ENCODE peak calls at places on chromosomes 12 and 14, in six cellular contexts. One of them, this sample, is unnamed.

GRCh38 chr14:102629700-102630365 is 37.4 kb downstream of the RCOR1 start:
- DNase-seq in omental fat pad: no peak
- DNase-seq in MM.1S: no peak
- DNase-seq in activated gamma-delta T cell treated with anti-CD3 and anti-CD28 coated beads, Interleukin-2, amount 50 U/mL, for 16 hours: no peak
- DNase-seq in nephron progenitor cell: no peak
- DNase-seq in GM20000: no peak
- DNase-seq in this sample: no peak

GRCh38 chr14:85010186-85010585 is 519.8 kb upstream of the FLRT2 start:
- DNase-seq in omental fat pad: no peak
- DNase-seq in MM.1S: no peak
- DNase-seq in activated gamma-delta T cell treated with anti-CD3 and anti-CD28 coated beads, Interleukin-2, amount 50 U/mL, for 16 hours: no peak
- DNase-seq in nephron progenitor cell: no peak
- DNase-seq in GM20000: no peak
- DNase-seq in this sample: no peak

GRCh38 chr14:95316826-95317225 is 2.9 kb downstream of the CLMN start:
- DNase-seq in omental fat pad: no peak
- DNase-seq in MM.1S: no peak
- DNase-seq in activated gamma-delta T cell treated with anti-CD3 and anti-CD28 coated beads, Interleukin-2, amount 50 U/mL, for 16 hours: no peak
- DNase-seq in nephron progenitor cell: no peak
- DNase-seq in GM20000: no peak
- DNase-seq in this sample: no peak

GRCh38 chr14:81811705-81812269 is 278.1 kb upstream of the SEL1L start:
- DNase-seq in omental fat pad: no peak
- DNase-seq in MM.1S: no peak
- DNase-seq in activated gamma-delta T cell treated with anti-CD3 and anti-CD28 coated beads, Interleukin-2, amount 50 U/mL, for 16 hours: no peak
- DNase-seq in nephron progenitor cell: no peak
- DNase-seq in GM20000: no peak
- DNase-seq in this sample: no peak

GRCh38 chr14:99737956-99738667 is 54.0 kb downstream of the CYP46A1 start:
- DNase-seq in omental fat pad: no peak
- DNase-seq in MM.1S: no peak
- DNase-seq in activated gamma-delta T cell treated with anti-CD3 and anti-CD28 coated beads, Interleukin-2, amount 50 U/mL, for 16 hours: no peak
- DNase-seq in nephron progenitor cell: no peak
- DNase-seq in GM20000: no peak
- DNase-seq in this sample: no peak

GRCh38 chr12:39798429-39798828 is 178.8 kb upstream of the ABCD2 start:
- DNase-seq in omental fat pad: no peak
- DNase-seq in MM.1S: no peak
- DNase-seq in activated gamma-delta T cell treated with anti-CD3 and anti-CD28 coated beads, Interleukin-2, amount 50 U/mL, for 16 hours: no peak
- DNase-seq in nephron progenitor cell: no peak
- DNase-seq in GM20000: no peak
- DNase-seq in this sample: no peak

GRCh38 chr12:75378354-75378753 is 12.5 kb upstream of the GLIPR1L2 start:
- DNase-seq in omental fat pad: no peak
- DNase-seq in MM.1S: no peak
- DNase-seq in activated gamma-delta T cell treated with anti-CD3 and anti-CD28 coated beads, Interleukin-2, amount 50 U/mL, for 16 hours: no peak
- DNase-seq in nephron progenitor cell: no peak
- DNase-seq in GM20000: no peak
- DNase-seq in this sample: no peak

GRCh38 chr14:64217318-64217717 is 76.9 kb downstream of the ESR2 start:
- DNase-seq in omental fat pad: no peak
- DNase-seq in MM.1S: peak; percentile 44
- DNase-seq in activated gamma-delta T cell treated with anti-CD3 and anti-CD28 coated beads, Interleukin-2, amount 50 U/mL, for 16 hours: no peak
- DNase-seq in nephron progenitor cell: no peak
- DNase-seq in GM20000: no peak
- DNase-seq in this sample: no peak

GRCh38 chr14:53493895-53494294 is 340.8 kb upstream of the DDHD1 start:
- DNase-seq in omental fat pad: no peak
- DNase-seq in MM.1S: no peak
- DNase-seq in activated gamma-delta T cell treated with anti-CD3 and anti-CD28 coated beads, Interleukin-2, amount 50 U/mL, for 16 hours: no peak
- DNase-seq in nephron progenitor cell: no peak
- DNase-seq in GM20000: no peak
- DNase-seq in this sample: no peak

GRCh38 chr14:67482765-67483164 is 5.8 kb downstream of the TMEM229B start:
- DNase-seq in omental fat pad: no peak
- DNase-seq in MM.1S: no peak
- DNase-seq in activated gamma-delta T cell treated with anti-CD3 and anti-CD28 coated beads, Interleukin-2, amount 50 U/mL, for 16 hours: no peak
- DNase-seq in nephron progenitor cell: no peak
- DNase-seq in GM20000: no peak
- DNase-seq in this sample: no peak

GRCh38 chr12:8156845-8157244 is at the start of gene ZNF705A:
- DNase-seq in omental fat pad: no peak
- DNase-seq in MM.1S: no peak
- DNase-seq in activated gamma-delta T cell treated with anti-CD3 and anti-CD28 coated beads, Interleukin-2, amount 50 U/mL, for 16 hours: no peak
- DNase-seq in nephron progenitor cell: no peak
- DNase-seq in GM20000: no peak
- DNase-seq in this sample: no peak

GRCh38 chr14:24275524-24276139 is 4.2 kb upstream of the RABGGTA start:
- DNase-seq in omental fat pad: no peak
- DNase-seq in MM.1S: no peak
- DNase-seq in activated gamma-delta T cell treated with anti-CD3 and anti-CD28 coated beads, Interleukin-2, amount 50 U/mL, for 16 hours: no peak
- DNase-seq in nephron progenitor cell: peak; percentile 24
- DNase-seq in GM20000: no peak
- DNase-seq in this sample: no peak

GRCh38 chr14:64795211-64795610 is 84.5 kb downstream of the SPTB start:
- DNase-seq in omental fat pad: no peak
- DNase-seq in MM.1S: no peak
- DNase-seq in activated gamma-delta T cell treated with anti-CD3 and anti-CD28 coated beads, Interleukin-2, amount 50 U/mL, for 16 hours: no peak
- DNase-seq in nephron progenitor cell: no peak
- DNase-seq in GM20000: no peak
- DNase-seq in this sample: no peak

GRCh38 chr14:76267322-76268012 is 108.5 kb upstream of the ESRRB start:
- DNase-seq in omental fat pad: peak; percentile 61
- DNase-seq in MM.1S: no peak
- DNase-seq in activated gamma-delta T cell treated with anti-CD3 and anti-CD28 coated beads, Interleukin-2, amount 50 U/mL, for 16 hours: no peak
- DNase-seq in nephron progenitor cell: peak; percentile 50
- DNase-seq in GM20000: no peak
- DNase-seq in this sample: no peak

GRCh38 chr12:115507951-115508722 is 769.4 kb downstream of the MED13L start:
- DNase-seq in omental fat pad: no peak
- DNase-seq in MM.1S: no peak
- DNase-seq in activated gamma-delta T cell treated with anti-CD3 and anti-CD28 coated beads, Interleukin-2, amount 50 U/mL, for 16 hours: no peak
- DNase-seq in nephron progenitor cell: no peak
- DNase-seq in GM20000: no peak
- DNase-seq in this sample: no peak

GRCh38 chr14:24274101-24274543 is 2.7 kb upstream of the RABGGTA start:
- DNase-seq in omental fat pad: no peak
- DNase-seq in MM.1S: peak; percentile 23
- DNase-seq in activated gamma-delta T cell treated with anti-CD3 and anti-CD28 coated beads, Interleukin-2, amount 50 U/mL, for 16 hours: no peak
- DNase-seq in nephron progenitor cell: no peak
- DNase-seq in GM20000: peak; percentile 79
- DNase-seq in this sample: no peak

GRCh38 chr14:62206456-62206855 is 444.2 kb downstream of the SNAPC1 start:
- DNase-seq in omental fat pad: no peak
- DNase-seq in MM.1S: no peak
- DNase-seq in activated gamma-delta T cell treated with anti-CD3 and anti-CD28 coated beads, Interleukin-2, amount 50 U/mL, for 16 hours: no peak
- DNase-seq in nephron progenitor cell: no peak
- DNase-seq in GM20000: no peak
- DNase-seq in this sample: no peak

GRCh38 chr14:56794557-56795283 is 15.6 kb downstream of the OTX2 start:
- DNase-seq in omental fat pad: no peak
- DNase-seq in MM.1S: no peak
- DNase-seq in activated gamma-delta T cell treated with anti-CD3 and anti-CD28 coated beads, Interleukin-2, amount 50 U/mL, for 16 hours: no peak
- DNase-seq in nephron progenitor cell: peak; percentile 45
- DNase-seq in GM20000: no peak
- DNase-seq in this sample: no peak

GRCh38 chr12:67826946-67827719 is 162.1 kb upstream of the IFNG-AS1 start:
- DNase-seq in omental fat pad: no peak
- DNase-seq in MM.1S: no peak
- DNase-seq in activated gamma-delta T cell treated with anti-CD3 and anti-CD28 coated beads, Interleukin-2, amount 50 U/mL, for 16 hours: no peak
- DNase-seq in nephron progenitor cell: no peak
- DNase-seq in GM20000: no peak
- DNase-seq in this sample: no peak

GRCh38 chr14:73418227-73418626 is 40.1 kb downstream of the NUMB start:
- DNase-seq in omental fat pad: no peak
- DNase-seq in MM.1S: no peak
- DNase-seq in activated gamma-delta T cell treated with anti-CD3 and anti-CD28 coated beads, Interleukin-2, amount 50 U/mL, for 16 hours: no peak
- DNase-seq in nephron progenitor cell: no peak
- DNase-seq in GM20000: no peak
- DNase-seq in this sample: no peak

GRCh38 chr14:88535813-88536212 is 19.0 kb downstream of the PTPN21 start:
- DNase-seq in omental fat pad: no peak
- DNase-seq in MM.1S: no peak
- DNase-seq in activated gamma-delta T cell treated with anti-CD3 and anti-CD28 coated beads, Interleukin-2, amount 50 U/mL, for 16 hours: no peak
- DNase-seq in nephron progenitor cell: no peak
- DNase-seq in GM20000: no peak
- DNase-seq in this sample: no peak

GRCh38 chr12:17793854-17794253 is 296.1 kb downstream of the RERGL start:
- DNase-seq in omental fat pad: no peak
- DNase-seq in MM.1S: no peak
- DNase-seq in activated gamma-delta T cell treated with anti-CD3 and anti-CD28 coated beads, Interleukin-2, amount 50 U/mL, for 16 hours: no peak
- DNase-seq in nephron progenitor cell: no peak
- DNase-seq in GM20000: no peak
- DNase-seq in this sample: no peak

GRCh38 chr12:124579921-124580517 is 12.6 kb upstream of the NCOR2 start:
- DNase-seq in omental fat pad: no peak
- DNase-seq in MM.1S: no peak
- DNase-seq in activated gamma-delta T cell treated with anti-CD3 and anti-CD28 coated beads, Interleukin-2, amount 50 U/mL, for 16 hours: no peak
- DNase-seq in nephron progenitor cell: no peak
- DNase-seq in GM20000: no peak
- DNase-seq in this sample: no peak

GRCh38 chr12:2353281-2353680 is 300.5 kb downstream of the CACNA1C start:
- DNase-seq in omental fat pad: no peak
- DNase-seq in MM.1S: no peak
- DNase-seq in activated gamma-delta T cell treated with anti-CD3 and anti-CD28 coated beads, Interleukin-2, amount 50 U/mL, for 16 hours: no peak
- DNase-seq in nephron progenitor cell: no peak
- DNase-seq in GM20000: no peak
- DNase-seq in this sample: no peak

GRCh38 chr14:74882103-74882920 is 596 bp downstream of the DLST start:
- DNase-seq in omental fat pad: peak; percentile 49
- DNase-seq in MM.1S: peak; percentile 25
- DNase-seq in activated gamma-delta T cell treated with anti-CD3 and anti-CD28 coated beads, Interleukin-2, amount 50 U/mL, for 16 hours: peak; percentile 20
- DNase-seq in nephron progenitor cell: peak; percentile 57
- DNase-seq in GM20000: no peak
- DNase-seq in this sample: peak; percentile 77

GRCh38 chr12:123450636-123451035 is 7.3 kb upstream of the SNRNP35 start:
- DNase-seq in omental fat pad: no peak
- DNase-seq in MM.1S: no peak
- DNase-seq in activated gamma-delta T cell treated with anti-CD3 and anti-CD28 coated beads, Interleukin-2, amount 50 U/mL, for 16 hours: no peak
- DNase-seq in nephron progenitor cell: no peak
- DNase-seq in GM20000: no peak
- DNase-seq in this sample: no peak

GRCh38 chr12:87160848-87161601 is 868.2 kb downstream of the C12orf50 start:
- DNase-seq in omental fat pad: no peak
- DNase-seq in MM.1S: no peak
- DNase-seq in activated gamma-delta T cell treated with anti-CD3 and anti-CD28 coated beads, Interleukin-2, amount 50 U/mL, for 16 hours: no peak
- DNase-seq in nephron progenitor cell: no peak
- DNase-seq in GM20000: no peak
- DNase-seq in this sample: no peak

GRCh38 chr12:176321-177181 is 37.4 kb downstream of the SLC6A12 start:
- DNase-seq in omental fat pad: no peak
- DNase-seq in MM.1S: no peak
- DNase-seq in activated gamma-delta T cell treated with anti-CD3 and anti-CD28 coated beads, Interleukin-2, amount 50 U/mL, for 16 hours: no peak
- DNase-seq in nephron progenitor cell: no peak
- DNase-seq in GM20000: no peak
- DNase-seq in this sample: no peak

GRCh38 chr12:58415716-58416115 is 474.3 kb downstream of the ATP23 start:
- DNase-seq in omental fat pad: no peak
- DNase-seq in MM.1S: no peak
- DNase-seq in activated gamma-delta T cell treated with anti-CD3 and anti-CD28 coated beads, Interleukin-2, amount 50 U/mL, for 16 hours: no peak
- DNase-seq in nephron progenitor cell: no peak
- DNase-seq in GM20000: no peak
- DNase-seq in this sample: no peak

GRCh38 chr14:77309122-77309521 is 11.6 kb downstream of the POMT2 start:
- DNase-seq in omental fat pad: no peak
- DNase-seq in MM.1S: no peak
- DNase-seq in activated gamma-delta T cell treated with anti-CD3 and anti-CD28 coated beads, Interleukin-2, amount 50 U/mL, for 16 hours: no peak
- DNase-seq in nephron progenitor cell: no peak
- DNase-seq in GM20000: no peak
- DNase-seq in this sample: no peak

GRCh38 chr12:107461222-107461980 is 224.2 kb upstream of the PWP1 start:
- DNase-seq in omental fat pad: no peak
- DNase-seq in MM.1S: no peak
- DNase-seq in activated gamma-delta T cell treated with anti-CD3 and anti-CD28 coated beads, Interleukin-2, amount 50 U/mL, for 16 hours: no peak
- DNase-seq in nephron progenitor cell: no peak
- DNase-seq in GM20000: no peak
- DNase-seq in this sample: no peak

GRCh38 chr14:32508281-32508680 is 179.2 kb downstream of the AKAP6 start:
- DNase-seq in omental fat pad: no peak
- DNase-seq in MM.1S: no peak
- DNase-seq in activated gamma-delta T cell treated with anti-CD3 and anti-CD28 coated beads, Interleukin-2, amount 50 U/mL, for 16 hours: no peak
- DNase-seq in nephron progenitor cell: no peak
- DNase-seq in GM20000: no peak
- DNase-seq in this sample: no peak

GRCh38 chr12:131058700-131059099 is 105.0 kb downstream of the ADGRD1 start:
- DNase-seq in omental fat pad: no peak
- DNase-seq in MM.1S: no peak
- DNase-seq in activated gamma-delta T cell treated with anti-CD3 and anti-CD28 coated beads, Interleukin-2, amount 50 U/mL, for 16 hours: no peak
- DNase-seq in nephron progenitor cell: no peak
- DNase-seq in GM20000: no peak
- DNase-seq in this sample: no peak